ENCODE peak calls at places on chromosomes 6 and 20, in ten cellular contexts. C is foreskin fibroblast, G is neuronal stem cell, F is MM.1S, A is epithelial cell of esophagus, B is iPS DF 6.9, V is ovary, L is neural progenitor cell, J is cardiac muscle cell, P is GM23248. I is an unnamed sample.

GRCh38 chr6:134813146-134813545 is 136.8 kb downstream of the ALDH8A1 start:
- DNase-seq in C (peak), G (no peak), F (no peak), A (no peak), B (no peak), V (no peak), L (no peak), J (no peak), P (no peak), I (no peak)

GRCh38 chr20:18011482-18011881 is 42.7 kb downstream of the MGME1 start:
- DNase-seq in C (peak), G (no peak), F (no peak), A (no peak), B (no peak), V (no peak), L (no peak), J (no peak), P (no peak), I (no peak)

GRCh38 chr6:146866731-146867414 is 268.1 kb downstream of the ADGB start:
- DNase-seq in C (no peak), G (no peak), F (no peak), A (peak), B (no peak), V (no peak), L (no peak), J (no peak), P (no peak), I (no peak)

GRCh38 chr6:88823998-88824397 is 139.4 kb downstream of the RNGTT start:
- DNase-seq in C (peak), G (no peak), F (no peak), A (peak), B (no peak), V (no peak), L (no peak), J (no peak), P (peak), I (no peak)

GRCh38 chr6:14000901-14001300 is 76.1 kb downstream of the RNF182 start:
- DNase-seq in C (peak), G (no peak), F (no peak), A (no peak), B (no peak), V (no peak), L (no peak), J (no peak), P (peak), I (no peak)

GRCh38 chr6:45617441-45617840 is 239.7 kb upstream of the SUPT3H start:
- DNase-seq in C (no peak), G (no peak), F (no peak), A (peak), B (no peak), V (no peak), L (no peak), J (no peak), P (peak), I (no peak)

GRCh38 chr6:53750112-53750511 is 44.7 kb upstream of the LRRC1 start:
- DNase-seq in C (no peak), G (no peak), F (no peak), A (no peak), B (no peak), V (no peak), L (no peak), J (no peak), P (no peak), I (no peak)

GRCh38 chr20:63567382-63568169 is 6.5 kb downstream of the HELZ2 start:
- DNase-seq in C (no peak), G (no peak), F (peak), A (no peak), B (no peak), V (no peak), L (no peak), J (no peak), P (no peak), I (peak)

GRCh38 chr20:13870349-13870748 is 85.5 kb downstream of the NDUFAF5 start:
- DNase-seq in C (no peak), G (no peak), F (no peak), A (no peak), B (no peak), V (no peak), L (no peak), J (no peak), P (no peak), I (no peak)

GRCh38 chr6:48917233-48917632 is 545.8 kb downstream of the MMUT start:
- DNase-seq in C (no peak), G (no peak), F (no peak), A (no peak), B (no peak), V (no peak), L (no peak), J (no peak), P (no peak), I (no peak)

GRCh38 chr6:94372229-94372628 is 952.9 kb upstream of the EPHA7 start:
- DNase-seq in C (no peak), G (no peak), F (no peak), A (no peak), B (no peak), V (no peak), L (no peak), J (no peak), P (no peak), I (no peak)

GRCh38 chr6:158022749-158023596 is 41.3 kb downstream of the SYNJ2 start:
- DNase-seq in C (no peak), G (no peak), F (no peak), A (no peak), B (no peak), V (no peak), L (no peak), J (no peak), P (no peak), I (no peak)

GRCh38 chr6:17169701-17170100 is 67.9 kb downstream of the STMND1 start:
- DNase-seq in C (no peak), G (no peak), F (no peak), A (no peak), B (no peak), V (no peak), L (no peak), J (no peak), P (no peak), I (no peak)

GRCh38 chr20:10357974-10358373 is 76.0 kb downstream of the MKKS start:
- DNase-seq in C (peak), G (no peak), F (no peak), A (no peak), B (no peak), V (no peak), L (peak), J (no peak), P (peak), I (no peak)

GRCh38 chr20:46307139-46307998 is 929 bp downstream of the CDH22 start:
- DNase-seq in C (peak), G (peak), F (peak), A (peak), B (no peak), V (peak), L (peak), J (peak), P (peak), I (peak)

GRCh38 chr20:5451643-5452210 is 135.0 kb upstream of the PROKR2 start:
- DNase-seq in C (no peak), G (no peak), F (no peak), A (no peak), B (no peak), V (no peak), L (no peak), J (no peak), P (no peak), I (no peak)

GRCh38 chr20:967796-968742 is 34.0 kb downstream of the RSPO4 start:
- DNase-seq in C (peak), G (no peak), F (peak), A (peak), B (no peak), V (no peak), L (peak), J (no peak), P (peak), I (peak)

GRCh38 chr20:42366626-42367025 is 748.4 kb upstream of the CHD6 start:
- DNase-seq in C (no peak), G (peak), F (no peak), A (no peak), B (no peak), V (no peak), L (peak), J (no peak), P (no peak), I (peak)

GRCh38 chr20:50116368-50116999 is 3.5 kb upstream of the UBE2V1 start:
- DNase-seq in C (no peak), G (no peak), F (no peak), A (no peak), B (no peak), V (no peak), L (no peak), J (no peak), P (no peak), I (no peak)
- H3K4me3 ChIP-seq in C (peak), G (no peak), F (peak), A (peak), B (no peak), V (peak), L (peak), J (peak), P (peak), I (peak)

GRCh38 chr6:156840606-156841005 is 63.4 kb downstream of the ARID1B start:
- DNase-seq in C (no peak), G (no peak), F (no peak), A (no peak), B (no peak), V (no peak), L (peak), J (no peak), P (peak), I (no peak)

GRCh38 chr6:156841508-156841907 is 64.3 kb downstream of the ARID1B start:
- DNase-seq in C (no peak), G (no peak), F (no peak), A (peak), B (no peak), V (no peak), L (no peak), J (no peak), P (no peak), I (no peak)

GRCh38 chr6:156842598-156843250 is 65.5 kb downstream of the ARID1B start:
- DNase-seq in C (no peak), G (no peak), F (no peak), A (no peak), B (no peak), V (no peak), L (no peak), J (no peak), P (peak), I (no peak)

GRCh38 chr6:156839591-156840001 is 62.4 kb downstream of the ARID1B start:
- DNase-seq in C (no peak), G (no peak), F (no peak), A (no peak), B (no peak), V (peak), L (no peak), J (peak), P (peak), I (no peak)

DNA sequence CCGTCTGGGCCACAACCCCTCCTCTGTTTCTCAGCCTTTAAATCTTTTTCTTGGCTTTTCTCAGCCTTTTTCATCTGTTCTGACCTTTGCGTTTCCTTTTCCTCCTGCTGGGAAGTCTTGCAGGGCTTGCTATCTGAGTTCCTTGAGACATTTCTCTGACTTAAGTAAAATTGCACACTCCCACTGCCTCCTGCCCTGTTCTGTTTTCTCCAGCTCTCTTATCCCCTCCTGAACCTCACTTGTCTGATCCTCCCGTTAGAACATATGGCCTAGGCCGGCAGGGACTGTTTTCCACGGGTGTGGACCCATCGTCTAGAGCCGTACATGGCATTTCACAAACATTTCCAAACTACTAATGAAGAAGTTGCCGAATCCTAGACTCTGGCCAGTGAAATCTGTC is 63.0 kb downstream of the ARID1B start:
- DNase-seq in C (no peak), G (no peak), F (no peak), A (no peak), B (no peak), V (no peak), L (no peak), J (no peak), P (peak), I (no peak)
- H3K4me3 ChIP-seq in C (no peak), G (no peak), F (no peak), A (no peak), B (no peak), V (no peak), L (no peak), J (no peak), P (peak), I (no peak)

DNA sequence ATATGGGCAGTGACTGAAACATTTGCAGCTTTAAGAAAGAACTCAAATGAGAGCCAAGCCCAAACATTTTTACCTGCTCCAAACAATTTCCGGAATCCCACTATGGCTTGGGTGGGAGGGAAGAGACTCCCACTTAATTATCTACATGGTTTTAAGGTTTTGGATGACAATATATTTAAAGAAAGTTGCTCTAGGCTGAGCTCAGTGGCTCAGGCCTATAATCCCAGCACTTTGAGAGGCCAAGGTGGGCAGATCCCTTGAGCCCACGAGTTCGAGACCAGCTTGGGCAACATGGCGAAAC is 9.5 kb upstream of the AKAP12 start:
- DNase-seq in C (no peak), G (no peak), F (no peak), A (no peak), B (no peak), V (no peak), L (no peak), J (no peak), P (no peak), I (no peak)
- H3K4me3 ChIP-seq in C (no peak), G (no peak), F (no peak), A (no peak), B (no peak), V (no peak), L (no peak), J (no peak), P (no peak), I (no peak)

GRCh38 chr6:26030716-26031115 is 56.5 kb upstream of the HFE start:
- DNase-seq in C (no peak), G (no peak), F (no peak), A (no peak), B (no peak), V (no peak), L (no peak), J (no peak), P (no peak), I (peak)
- H3K4me3 ChIP-seq in C (peak), G (no peak), F (peak), A (peak), B (no peak), V (no peak), L (peak), J (peak), P (no peak), I (peak)

GRCh38 chr20:57262244-57263126 is 4.0 kb downstream of the BMP7 start:
- DNase-seq in C (no peak), G (no peak), F (no peak), A (no peak), B (no peak), V (no peak), L (peak), J (no peak), P (no peak), I (no peak)

GRCh38 chr20:57259179-57260021 is 7.0 kb downstream of the BMP7 start:
- DNase-seq in C (no peak), G (no peak), F (no peak), A (no peak), B (no peak), V (no peak), L (peak), J (no peak), P (peak), I (no peak)

GRCh38 chr20:57261488-57262243 is 4.8 kb downstream of the BMP7 start:
- DNase-seq in C (no peak), G (no peak), F (no peak), A (no peak), B (no peak), V (no peak), L (peak), J (peak), P (no peak), I (no peak)

GRCh38 chr20:57260065-57260958 is 6.1 kb downstream of the BMP7 start:
- DNase-seq in C (no peak), G (no peak), F (no peak), A (no peak), B (no peak), V (no peak), L (peak), J (no peak), P (no peak), I (no peak)

DNA sequence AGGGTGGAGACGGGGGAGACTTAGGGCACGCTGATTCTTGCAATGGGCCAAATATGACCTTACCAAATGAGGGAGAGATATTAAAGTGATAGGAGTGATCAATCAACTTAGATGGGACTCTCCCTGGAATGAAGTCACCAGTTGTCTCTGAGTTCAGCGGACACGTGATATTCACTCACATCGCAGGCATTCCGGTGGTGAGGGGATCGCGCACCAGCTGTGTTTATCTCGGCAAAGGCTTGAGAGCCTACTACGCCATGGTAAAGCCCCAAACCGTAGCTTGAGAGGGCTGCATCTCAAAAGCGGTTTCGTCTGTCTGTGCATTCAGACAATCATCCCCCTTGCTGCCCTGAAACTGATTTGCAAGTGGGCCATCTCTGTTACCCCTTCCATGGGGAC is 5.5 kb downstream of the BMP7 start:
- DNase-seq in C (no peak), G (no peak), F (no peak), A (no peak), B (no peak), V (no peak), L (peak), J (peak), P (no peak), I (no peak)
- H3K4me3 ChIP-seq in C (no peak), G (no peak), F (no peak), A (no peak), B (no peak), V (no peak), L (no peak), J (peak), P (no peak), I (no peak)

GRCh38 chr6:15326072-15326614 is 80.3 kb downstream of the JARID2 start:
- DNase-seq in C (no peak), G (no peak), F (no peak), A (no peak), B (no peak), V (no peak), L (no peak), J (no peak), P (no peak), I (peak)

GRCh38 chr6:15325540-15325955 is 79.7 kb downstream of the JARID2 start:
- DNase-seq in C (no peak), G (no peak), F (no peak), A (no peak), B (no peak), V (no peak), L (no peak), J (no peak), P (no peak), I (peak)

GRCh38 chr6:15324427-15324985 is 78.6 kb downstream of the JARID2 start:
- DNase-seq in C (no peak), G (no peak), F (no peak), A (no peak), B (no peak), V (no peak), L (no peak), J (no peak), P (no peak), I (no peak)

GRCh38 chr6:15329154-15329781 is 83.4 kb downstream of the JARID2 start:
- DNase-seq in C (peak), G (no peak), F (no peak), A (peak), B (no peak), V (no peak), L (peak), J (no peak), P (peak), I (no peak)

GRCh38 chr6:15327271-15327670 is 81.4 kb downstream of the JARID2 start:
- DNase-seq in C (no peak), G (no peak), F (no peak), A (peak), B (no peak), V (no peak), L (peak), J (no peak), P (no peak), I (peak)
- H3K4me3 ChIP-seq in C (no peak), G (no peak), F (no peak), A (no peak), B (no peak), V (no peak), L (no peak), J (no peak), P (no peak), I (peak)